ENCODE peak calls at places on chromosomes 12 and 14, in seven cellular contexts. F, N, B, E, K, L and Y are unnamed samples. For H3K4me1 and H3K36me3, the result is how much of the 10 kb centered on the place peaks cover.

GRCh38 chr12:71125949-71126348 is 31.9 kb downstream of the TSPAN8 start:
- DNase-seq in N (no peak), K (no peak), E (no peak), L (no peak), F (no peak), B (no peak), Y (no peak)

GRCh38 chr12:49693931-49694439 is 13.2 kb downstream of the FMNL3 start:
- DNase-seq in B (no peak), N (no peak), L (no peak), F (no peak), K (no peak), E (no peak), Y (no peak)

GRCh38 chr12:31303466-31303865 is 22.5 kb downstream of the SINHCAF start:
- DNase-seq in N (no peak), L (no peak), F (no peak), E (no peak), K (no peak), B (no peak), Y (no peak)

GRCh38 chr12:107895966-107896365 is 121.5 kb downstream of the ASCL4 start:
- DNase-seq in N (no peak), B (no peak), E (no peak), L (no peak), K (no peak), F (no peak), Y (no peak)

GRCh38 chr12:18549598-18549997 is 188.2 kb downstream of the PLCZ1 start:
- DNase-seq in E (no peak), N (no peak), L (no peak), F (no peak), K (no peak), B (no peak), Y (no peak)

GRCh38 chr12:25130741-25131188 is 64.2 kb downstream of the DNAI7 start:
- DNase-seq in K (peak), N (peak), E (no peak), L (no peak), B (no peak), F (peak), Y (no peak)

GRCh38 chr14:52399886-52400599 is 85.9 kb downstream of the PTGER2 start:
- DNase-seq in N (no peak), B (no peak), L (no peak), F (peak), K (no peak), E (no peak), Y (no peak)

GRCh38 chr14:98984719-98985041 is 287.3 kb downstream of the BCL11B start:
- DNase-seq in B (no peak), L (no peak), N (no peak), E (no peak), K (peak), F (no peak), Y (no peak)

GRCh38 chr14:54121461-54121860 is 164.8 kb upstream of the BMP4 start:
- DNase-seq in E (no peak), F (no peak), N (no peak), B (no peak), L (no peak), K (no peak), Y (no peak)

GRCh38 chr14:91350483-91350812 is 67.2 kb downstream of the CCDC88C start:
- DNase-seq in E (no peak), N (no peak), K (no peak), B (no peak), L (no peak), F (no peak), Y (no peak)

GRCh38 chr14:91352696-91353692 is 64.6 kb downstream of the CCDC88C start:
- DNase-seq in K (no peak), N (no peak), E (no peak), F (no peak), L (no peak), B (no peak), Y (no peak)

GRCh38 chr14:91352101-91352500 is 65.5 kb downstream of the CCDC88C start:
- DNase-seq in N (no peak), E (peak), K (no peak), B (peak), F (no peak), L (peak), Y (no peak)

GRCh38 chr14:91350813-91351507 is 66.7 kb downstream of the CCDC88C start:
- DNase-seq in E (no peak), K (peak), F (no peak), L (no peak), B (no peak), N (no peak), Y (no peak)

DNA sequence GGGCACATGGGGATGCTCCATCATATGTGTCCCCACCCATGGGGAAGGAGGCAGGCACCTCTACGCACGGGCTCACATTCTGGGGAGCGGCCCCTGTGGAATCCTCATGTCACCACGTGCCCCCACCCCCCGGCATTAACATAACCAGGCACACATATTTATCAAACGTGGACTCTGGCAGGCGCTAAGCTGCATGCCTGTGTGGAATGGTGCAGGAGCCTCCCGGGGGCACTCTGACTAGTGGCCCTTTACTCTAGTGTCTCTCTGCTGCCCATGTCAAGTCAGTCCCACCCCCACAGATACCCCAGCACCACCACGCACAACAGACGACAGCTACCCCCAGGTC is 66.1 kb downstream of the CCDC88C start:
- DNase-seq in F (no peak), K (no peak), E (no peak), N (no peak), B (no peak), L (no peak), Y (no peak)
- H3K4me1 ChIP-seq in F (under half), K (half or more), E (under half), N (under half), B (under half), L (under half), Y (under half)

GRCh38 chr12:14416658-14417057 is 51.2 kb downstream of the ATF7IP start:
- DNase-seq in K (peak), B (no peak), E (no peak), F (peak), N (peak), L (no peak), Y (no peak)
- H3K27ac ChIP-seq in K (peak), B (no peak), E (no peak), F (peak), N (no peak), L (no peak), Y (peak)

DNA sequence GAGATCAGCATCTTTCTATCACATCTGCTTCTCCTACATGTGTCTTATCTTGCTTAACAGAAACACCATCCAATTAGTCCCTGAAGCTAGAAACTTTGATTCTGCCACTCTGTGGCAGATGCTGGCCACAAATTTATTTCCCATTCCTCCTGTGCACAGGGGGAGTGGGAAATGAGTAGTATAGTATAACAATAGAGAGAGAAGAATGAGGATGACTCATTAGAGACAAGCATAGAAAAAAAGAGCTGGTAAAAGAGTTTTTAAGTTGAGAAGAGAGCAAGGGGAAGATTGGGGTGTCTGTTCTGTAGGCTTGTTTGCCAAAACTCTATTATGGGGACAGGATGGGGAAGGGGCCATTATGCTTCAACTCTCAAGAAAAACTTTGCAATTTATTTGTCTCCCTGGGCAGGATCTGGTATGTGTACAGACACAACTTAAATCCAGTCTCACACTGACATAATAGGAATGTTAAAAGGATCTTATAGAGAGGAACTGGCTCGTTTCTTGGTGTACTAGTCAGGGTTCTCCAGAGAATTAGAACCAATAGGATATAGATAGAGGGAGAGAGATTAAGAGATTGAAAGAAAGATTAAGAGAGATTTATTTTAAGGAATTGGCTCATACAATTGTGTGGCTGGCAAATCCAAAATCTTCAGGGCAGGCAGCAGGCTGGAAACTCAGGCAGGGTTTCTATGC is 142.6 kb upstream of the CPSF6 start:
- DNase-seq in L (no peak), K (no peak), E (no peak), B (no peak), N (peak), F (no peak), Y (no peak)
- H3K36me3 ChIP-seq in L (under half), K (under half), E (under half), B (under half), N (under half), F (under half), Y (under half)

DNA sequence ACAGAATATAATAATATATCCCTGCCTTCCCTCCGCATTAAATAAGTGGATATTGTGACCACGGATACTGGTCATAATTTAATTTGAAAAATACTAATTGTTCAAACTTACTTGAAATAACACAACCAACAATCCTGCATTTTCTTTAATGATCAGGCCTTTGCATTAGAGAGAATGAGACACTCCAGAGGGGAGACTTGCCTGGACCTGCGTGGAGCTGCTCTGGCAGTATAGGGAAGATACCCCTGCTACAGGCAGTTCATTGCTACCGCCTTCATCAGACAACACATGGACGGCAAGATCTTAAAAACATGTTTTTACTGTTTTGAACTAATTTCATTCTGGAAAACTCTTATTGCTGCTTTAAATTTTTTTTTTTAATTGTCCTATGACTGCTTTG is 211.0 kb upstream of the FAR2 start:
- DNase-seq in N (peak), F (no peak), E (no peak), B (no peak), L (no peak), K (no peak), Y (no peak)
- H3K4me1 ChIP-seq in N (under half), F (under half), E (under half), B (under half), L (under half), K (under half), Y (under half)

DNA sequence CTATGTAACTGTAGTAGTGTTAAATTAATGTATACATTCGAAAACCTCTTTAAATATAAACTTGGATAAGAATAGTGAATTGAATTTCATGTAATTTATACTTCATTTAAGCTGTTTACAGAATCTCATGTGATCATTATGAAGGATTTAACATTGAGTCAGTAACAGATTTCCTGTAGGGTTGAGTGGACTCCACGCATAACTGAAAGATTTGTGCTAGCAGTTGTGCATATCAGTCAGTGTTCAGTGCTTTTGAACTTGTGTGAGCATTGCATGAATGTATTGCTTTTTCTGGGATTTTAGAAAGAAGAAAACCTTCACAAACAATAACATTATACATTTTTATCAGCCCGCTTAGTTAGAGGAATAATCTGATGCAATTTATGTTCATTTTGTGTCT is 1435.3 kb downstream of the LRFN5 start:
- DNase-seq in B (no peak), E (no peak), K (no peak), N (no peak), F (no peak), L (no peak), Y (no peak)
- H3K27ac ChIP-seq in B (no peak), E (no peak), K (no peak), N (no peak), F (no peak), L (no peak), Y (no peak)

GRCh38 chr14:104696671-104697316 is 7.4 kb downstream of the INF2 start:
- DNase-seq in B (no peak), K (no peak), N (no peak), L (no peak), E (no peak), F (no peak), Y (no peak)
- H3K36me3 ChIP-seq in B (under half), K (under half), N (under half), L (under half), E (under half), F (under half), Y (under half)

GRCh38 chr12:58363971-58364370 is 422.6 kb downstream of the ATP23 start:
- DNase-seq in L (no peak), K (no peak), N (no peak), E (no peak), B (no peak), F (no peak), Y (no peak)
- H3K4me1 ChIP-seq in L (under half), K (under half), N (under half), E (under half), B (under half), F (under half), Y (under half)

GRCh38 chr12:106079148-106079738 is 59.5 kb downstream of the NUAK1 start:
- DNase-seq in K (no peak), E (no peak), F (no peak), L (no peak), B (no peak), N (no peak), Y (no peak)

GRCh38 chr12:106082216-106083175 is 56.3 kb downstream of the NUAK1 start:
- DNase-seq in K (no peak), N (no peak), E (no peak), B (no peak), L (no peak), F (no peak), Y (no peak)

GRCh38 chr12:106080111-106080732 is 58.5 kb downstream of the NUAK1 start:
- DNase-seq in K (no peak), B (peak), L (no peak), N (no peak), E (no peak), F (peak), Y (no peak)

GRCh38 chr12:106081606-106082005 is 57.1 kb downstream of the NUAK1 start:
- DNase-seq in K (no peak), F (no peak), B (no peak), L (no peak), E (no peak), N (no peak), Y (peak)

GRCh38 chr12:106080786-106081185 is 58.0 kb downstream of the NUAK1 start:
- DNase-seq in E (no peak), N (no peak), B (no peak), K (no peak), F (no peak), L (no peak), Y (no peak)
- H3K27ac ChIP-seq in E (no peak), N (no peak), B (peak), K (no peak), F (peak), L (peak), Y (peak)

GRCh38 chr12:3670083-3670620 is 82.8 kb downstream of the CRACR2A start:
- DNase-seq in N (peak), K (no peak), E (no peak), B (no peak), F (no peak), L (no peak), Y (peak)

GRCh38 chr12:3668479-3669165 is 84.3 kb downstream of the CRACR2A start:
- DNase-seq in F (no peak), N (no peak), K (no peak), B (no peak), L (no peak), E (no peak), Y (peak)

GRCh38 chr12:3671330-3672112 is 81.4 kb downstream of the CRACR2A start:
- DNase-seq in L (no peak), N (peak), B (no peak), K (no peak), F (no peak), E (no peak), Y (peak)

GRCh38 chr12:3667485-3667884 is 85.4 kb downstream of the CRACR2A start:
- DNase-seq in B (no peak), K (no peak), L (no peak), E (no peak), F (no peak), N (no peak), Y (peak)

GRCh38 chr12:3669594-3669993 is 83.3 kb downstream of the CRACR2A start:
- DNase-seq in F (no peak), B (no peak), L (no peak), N (no peak), K (no peak), E (no peak), Y (peak)
- H3K36me3 ChIP-seq in F (under half), B (under half), L (under half), N (under half), K (under half), E (under half), Y (under half)

DNA sequence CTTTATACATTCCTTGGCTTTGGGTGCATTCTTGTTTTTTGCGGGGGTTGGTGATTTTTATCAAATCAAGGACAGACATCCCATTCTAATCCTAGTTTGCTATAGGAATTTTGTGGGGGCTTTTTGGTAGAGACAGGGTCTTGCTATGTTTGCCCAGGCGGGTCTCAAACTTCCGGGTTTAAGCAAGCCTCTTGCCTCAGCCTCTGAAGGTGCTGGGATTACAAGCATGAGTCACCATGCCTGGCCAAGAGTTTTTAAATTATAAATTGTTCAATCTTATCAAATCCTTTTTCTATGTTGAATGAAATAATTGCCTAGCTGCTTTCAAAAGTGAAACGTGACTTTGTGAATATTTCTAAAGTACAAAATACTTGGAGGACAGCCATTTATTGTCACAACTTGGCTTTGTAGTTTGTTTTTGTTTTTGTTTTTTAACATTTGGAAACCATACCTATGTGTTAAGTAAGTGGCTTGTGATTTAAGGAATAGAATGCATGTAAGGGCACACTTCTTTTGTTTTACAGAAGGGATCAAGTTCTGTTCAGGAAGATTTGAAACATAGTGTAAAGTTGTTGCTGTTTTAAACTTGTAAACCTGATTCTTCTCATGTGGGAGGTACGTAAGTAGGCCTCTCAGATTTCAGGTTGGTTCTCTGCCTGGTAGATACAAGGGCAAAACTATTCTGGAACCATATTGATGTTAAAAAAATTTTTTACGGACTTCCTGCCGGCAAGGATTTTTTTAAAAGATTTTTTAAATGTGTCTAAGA is 13.4 kb downstream of the MARK3 start:
- DNase-seq in K (no peak), L (no peak), E (no peak), N (no peak), B (no peak), F (no peak), Y (no peak)
- H3K4me1 ChIP-seq in K (half or more), L (under half), E (half or more), N (under half), B (under half), F (half or more), Y (half or more)